ENCODE peak calls at places on chromosomes 7 and 10, in ten cellular contexts. K, M, F, U, H, P, Y, X, O and J are unnamed samples.

GRCh38 chr10:17375936-17376584 is 78.3 kb downstream of the ST8SIA6 start:
- DNase-seq in O (no peak), Y (no peak), M (peak; percentile 44), P (no peak), X (no peak), K (no peak), F (no peak), H (no peak), U (no peak), J (peak; percentile 25)

GRCh38 chr7:10734595-10734994 is 239.1 kb upstream of the PHF14 start:
- DNase-seq in P (no peak), M (no peak), H (no peak), F (no peak), Y (no peak), O (no peak), X (no peak), K (no peak), U (no peak), J (no peak)

GRCh38 chr7:34756691-34757090 is 98.7 kb downstream of the NPSR1 start:
- DNase-seq in H (no peak), Y (no peak), M (no peak), X (no peak), U (no peak), P (no peak), K (no peak), O (no peak), F (no peak), J (no peak)

GRCh38 chr10:116809528-116810500 is 39.5 kb upstream of the ENO4 start:
- DNase-seq in X (peak; percentile 33), H (no peak), O (no peak), K (no peak), M (peak; percentile 78), F (no peak), U (peak; percentile 42), Y (peak; percentile 36), P (peak; percentile 32), J (peak; percentile 40)

GRCh38 chr7:1576521-1577253 is 6.9 kb upstream of the PSMG3 start:
- DNase-seq in O (no peak), F (no peak), Y (no peak), K (no peak), X (no peak), P (no peak), U (no peak), H (no peak), M (peak; percentile 80), J (no peak)

GRCh38 chr7:15567036-15567435 is 5.2 kb upstream of the AGMO start:
- DNase-seq in H (no peak), P (no peak), X (no peak), K (no peak), O (no peak), U (no peak), Y (no peak), M (no peak), F (no peak), J (no peak)

GRCh38 chr10:133390597-133391248 is 3.2 kb upstream of the MTG1 start:
- DNase-seq in M (peak; percentile 31), P (no peak), Y (peak; percentile 17), O (no peak), U (no peak), K (no peak), X (no peak), F (no peak), H (no peak), J (no peak)

GRCh38 chr10:78215645-78216044 is 182.0 kb downstream of the RPS24 start:
- DNase-seq in O (no peak), X (peak; percentile 52), K (peak; percentile 55), U (peak; percentile 81), H (no peak), F (peak; percentile 62), Y (no peak), M (no peak), P (peak; percentile 58), J (no peak)

GRCh38 chr10:43026039-43026973 is 50.6 kb upstream of the RET start:
- DNase-seq in K (no peak), H (no peak), X (no peak), F (no peak), M (peak; percentile 89), O (no peak), Y (no peak), U (no peak), P (no peak), J (peak; percentile 30)

GRCh38 chr7:39453743-39454355 is 112.4 kb upstream of the YAE1 start:
- DNase-seq in O (peak; percentile 51), M (peak; percentile 61), F (peak; percentile 8), Y (peak; percentile 43), X (peak; percentile 45), U (peak; percentile 61), K (no peak), H (no peak), P (peak; percentile 73), J (peak; percentile 74)

GRCh38 chr10:15374156-15374555 is 3.1 kb upstream of the FAM171A1 start:
- DNase-seq in F (no peak), O (no peak), P (no peak), M (peak; percentile 39), Y (no peak), X (no peak), H (no peak), K (no peak), U (no peak), J (no peak)

GRCh38 chr10:97914837-97915211 is 65.2 kb downstream of the GOLGA7B start:
- DNase-seq in O (peak; percentile 28), K (peak; percentile 79), H (peak; percentile 30), M (peak; percentile 97), Y (peak; percentile 86), X (peak; percentile 86), U (peak; percentile 90), P (peak; percentile 78), F (peak; percentile 2), J (peak; percentile 71)

GRCh38 chr7:1241510-1242128 is 8.9 kb downstream of the UNCX start:
- DNase-seq in O (no peak), X (peak; percentile 13), H (no peak), K (no peak), U (no peak), M (peak; percentile 82), F (no peak), Y (no peak), P (no peak), J (no peak)

GRCh38 chr7:157630301-157630853 is 293.6 kb downstream of the DNAJB6 start:
- DNase-seq in X (no peak), Y (no peak), P (no peak), F (no peak), O (no peak), M (no peak), K (no peak), U (no peak), H (no peak), J (no peak)

GRCh38 chr7:139116999-139117398 is 7.5 kb upstream of the ZC3HAV1 start:
- DNase-seq in P (no peak), M (no peak), X (no peak), Y (no peak), F (no peak), H (no peak), O (no peak), U (no peak), K (no peak), J (no peak)